ENCODE peak calls at places on chromosome 13, in five cellular contexts. One of them, this sample, is unnamed. For H3K4me1, the result is how much of the 10 kb centered on the place peaks cover.

GRCh38 chr13:78430811-78431210 is 172.5 kb downstream of the POU4F1 start:
- DNase-seq in heart right ventricle: no peak
- DNase-seq in CD8-positive, alpha-beta memory T cell: no peak
- DNase-seq in suprapubic skin: no peak
- DNase-seq in heart left ventricle: no peak
- DNase-seq in this sample: no peak

GRCh38 chr13:30108913-30109237 is 198.5 kb downstream of the KATNAL1 start:
- DNase-seq in heart right ventricle: no peak
- DNase-seq in CD8-positive, alpha-beta memory T cell: no peak
- DNase-seq in suprapubic skin: peak
- DNase-seq in heart left ventricle: no peak
- DNase-seq in this sample: peak

GRCh38 chr13:74771964-74772363 is 637.8 kb upstream of the KLF12 start:
- DNase-seq in heart right ventricle: no peak
- DNase-seq in CD8-positive, alpha-beta memory T cell: no peak
- DNase-seq in suprapubic skin: no peak
- DNase-seq in heart left ventricle: no peak
- DNase-seq in this sample: no peak

GRCh38 chr13:28138756-28139470 is 568 bp downstream of the PAN3 start:
- DNase-seq in heart right ventricle: peak
- DNase-seq in CD8-positive, alpha-beta memory T cell: peak
- DNase-seq in suprapubic skin: peak
- DNase-seq in heart left ventricle: peak
- DNase-seq in this sample: peak

GRCh38 chr13:59776924-59777690 is 386.6 kb downstream of the DIAPH3 start:
- DNase-seq in heart right ventricle: no peak
- DNase-seq in CD8-positive, alpha-beta memory T cell: no peak
- DNase-seq in suprapubic skin: no peak
- DNase-seq in heart left ventricle: no peak
- DNase-seq in this sample: no peak

GRCh38 chr13:113544896-113545295 is 39.7 kb upstream of the TFDP1 start:
- DNase-seq in heart right ventricle: no peak
- DNase-seq in CD8-positive, alpha-beta memory T cell: peak
- DNase-seq in suprapubic skin: peak
- DNase-seq in heart left ventricle: no peak
- DNase-seq in this sample: peak

GRCh38 chr13:102567857-102568256 is 28.9 kb upstream of the TPP2 start:
- DNase-seq in heart right ventricle: no peak
- DNase-seq in CD8-positive, alpha-beta memory T cell: no peak
- DNase-seq in suprapubic skin: no peak
- DNase-seq in heart left ventricle: no peak
- DNase-seq in this sample: no peak

GRCh38 chr13:28707629-28708427 is 10.9 kb downstream of the SLC46A3 start:
- DNase-seq in heart right ventricle: no peak
- DNase-seq in CD8-positive, alpha-beta memory T cell: no peak
- DNase-seq in suprapubic skin: no peak
- DNase-seq in heart left ventricle: no peak
- DNase-seq in this sample: no peak

GRCh38 chr13:23506071-23506820 is 64.0 kb upstream of the TNFRSF19 start:
- DNase-seq in heart right ventricle: no peak
- DNase-seq in CD8-positive, alpha-beta memory T cell: no peak
- DNase-seq in suprapubic skin: no peak
- DNase-seq in heart left ventricle: peak
- DNase-seq in this sample: no peak

GRCh38 chr13:105346141-105346766 is 1189.2 kb downstream of the EFNB2 start:
- DNase-seq in heart right ventricle: no peak
- DNase-seq in CD8-positive, alpha-beta memory T cell: no peak
- DNase-seq in suprapubic skin: no peak
- DNase-seq in heart left ventricle: no peak
- DNase-seq in this sample: no peak

GRCh38 chr13:46184277-46184699 is 2.3 kb upstream of the LCP1 start:
- DNase-seq in heart right ventricle: peak
- DNase-seq in CD8-positive, alpha-beta memory T cell: peak
- DNase-seq in suprapubic skin: no peak
- DNase-seq in heart left ventricle: no peak
- DNase-seq in this sample: no peak

GRCh38 chr13:27791146-27791900 is 960 bp upstream of the GSX1 start:
- DNase-seq in heart right ventricle: no peak
- DNase-seq in CD8-positive, alpha-beta memory T cell: no peak
- DNase-seq in suprapubic skin: no peak
- DNase-seq in heart left ventricle: no peak
- DNase-seq in this sample: no peak

GRCh38 chr13:104286566-104287290 is 1220.5 kb upstream of the SLC10A2 start:
- DNase-seq in heart right ventricle: no peak
- DNase-seq in CD8-positive, alpha-beta memory T cell: no peak
- DNase-seq in suprapubic skin: no peak
- DNase-seq in heart left ventricle: no peak
- DNase-seq in this sample: no peak

GRCh38 chr13:68697551-68697950 is 1410.1 kb upstream of the ATXN8OS start:
- DNase-seq in heart right ventricle: no peak
- DNase-seq in CD8-positive, alpha-beta memory T cell: no peak
- DNase-seq in suprapubic skin: no peak
- DNase-seq in heart left ventricle: no peak
- DNase-seq in this sample: no peak

GRCh38 chr13:77502104-77502720 is 33.3 kb upstream of the SCEL start:
- DNase-seq in heart right ventricle: no peak
- DNase-seq in CD8-positive, alpha-beta memory T cell: no peak
- DNase-seq in suprapubic skin: no peak
- DNase-seq in heart left ventricle: no peak
- DNase-seq in this sample: no peak

GRCh38 chr13:112095354-112095753 is 28.4 kb downstream of the SOX1 start:
- DNase-seq in heart right ventricle: no peak
- DNase-seq in CD8-positive, alpha-beta memory T cell: no peak
- DNase-seq in suprapubic skin: no peak
- DNase-seq in heart left ventricle: no peak
- DNase-seq in this sample: no peak

GRCh38 chr13:20442798-20443381 is 82.8 kb downstream of the CRYL1 start:
- DNase-seq in heart right ventricle: no peak
- DNase-seq in CD8-positive, alpha-beta memory T cell: no peak
- DNase-seq in suprapubic skin: no peak
- DNase-seq in heart left ventricle: no peak
- DNase-seq in this sample: no peak

GRCh38 chr13:51397262-51397933 is 55.4 kb downstream of the INTS6 start:
- DNase-seq in heart right ventricle: no peak
- DNase-seq in CD8-positive, alpha-beta memory T cell: no peak
- DNase-seq in suprapubic skin: no peak
- DNase-seq in heart left ventricle: no peak
- DNase-seq in this sample: no peak
- H3K4me1 ChIP-seq in heart right ventricle: under half
- H3K4me1 ChIP-seq in CD8-positive, alpha-beta memory T cell: under half
- H3K4me1 ChIP-seq in suprapubic skin: under half
- H3K4me1 ChIP-seq in heart left ventricle: under half
- H3K4me1 ChIP-seq in this sample: under half

DNA sequence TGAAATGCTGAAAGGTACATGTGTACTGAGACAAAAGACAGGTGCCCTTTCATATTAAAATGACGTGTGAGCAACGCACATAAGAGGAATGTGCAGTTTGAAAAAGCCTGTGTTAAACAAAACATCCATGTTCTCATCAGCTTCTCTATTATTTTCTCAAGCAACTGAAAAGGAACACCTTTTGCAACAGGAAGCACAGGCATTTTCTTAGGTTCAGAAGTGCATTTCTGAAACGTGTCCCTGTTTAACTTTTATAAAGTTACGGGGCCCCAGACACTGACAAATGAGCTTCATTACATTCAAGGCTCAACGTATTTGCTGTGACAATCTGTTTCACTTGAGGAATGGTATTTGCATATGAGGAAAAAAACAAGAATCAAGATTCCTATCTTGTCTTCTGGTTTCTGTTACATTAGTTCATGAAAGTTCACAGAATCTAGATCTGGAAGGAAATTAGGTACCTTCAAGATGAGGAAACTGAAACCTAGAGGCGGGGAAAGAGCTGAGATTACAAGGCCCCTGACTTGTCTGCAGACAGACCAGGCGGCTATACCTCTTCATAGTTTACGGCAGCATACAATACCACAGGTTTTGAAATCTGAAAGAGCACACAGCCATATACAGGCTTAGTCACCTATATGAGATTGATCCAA is 431.7 kb downstream of the KLF12 start:
- DNase-seq in heart right ventricle: no peak
- DNase-seq in CD8-positive, alpha-beta memory T cell: peak
- DNase-seq in suprapubic skin: no peak
- DNase-seq in heart left ventricle: no peak
- DNase-seq in this sample: no peak
- H3K27ac ChIP-seq in heart right ventricle: no peak
- H3K27ac ChIP-seq in CD8-positive, alpha-beta memory T cell: no peak
- H3K27ac ChIP-seq in suprapubic skin: peak
- H3K27ac ChIP-seq in heart left ventricle: no peak
- H3K27ac ChIP-seq in this sample: no peak

GRCh38 chr13:41465965-41466364 is 8.6 kb downstream of the RGCC start:
- DNase-seq in heart right ventricle: no peak
- DNase-seq in CD8-positive, alpha-beta memory T cell: peak
- DNase-seq in suprapubic skin: no peak
- DNase-seq in heart left ventricle: no peak
- DNase-seq in this sample: no peak
- H3K4me1 ChIP-seq in heart right ventricle: half or more
- H3K4me1 ChIP-seq in CD8-positive, alpha-beta memory T cell: half or more
- H3K4me1 ChIP-seq in suprapubic skin: under half
- H3K4me1 ChIP-seq in heart left ventricle: under half
- H3K4me1 ChIP-seq in this sample: under half

GRCh38 chr13:99311748-99312492 is 4.7 kb upstream of the GPR183 start:
- DNase-seq in heart right ventricle: no peak
- DNase-seq in CD8-positive, alpha-beta memory T cell: no peak
- DNase-seq in suprapubic skin: no peak
- DNase-seq in heart left ventricle: no peak
- DNase-seq in this sample: no peak

GRCh38 chr13:99310382-99311031 is 3.3 kb upstream of the GPR183 start:
- DNase-seq in heart right ventricle: no peak
- DNase-seq in CD8-positive, alpha-beta memory T cell: no peak
- DNase-seq in suprapubic skin: no peak
- DNase-seq in heart left ventricle: no peak
- DNase-seq in this sample: no peak

GRCh38 chr13:99313473-99313872 is 6.3 kb upstream of the GPR183 start:
- DNase-seq in heart right ventricle: no peak
- DNase-seq in CD8-positive, alpha-beta memory T cell: no peak
- DNase-seq in suprapubic skin: no peak
- DNase-seq in heart left ventricle: no peak
- DNase-seq in this sample: no peak

GRCh38 chr13:99312493-99312883 is 5.3 kb upstream of the GPR183 start:
- DNase-seq in heart right ventricle: peak
- DNase-seq in CD8-positive, alpha-beta memory T cell: no peak
- DNase-seq in suprapubic skin: peak
- DNase-seq in heart left ventricle: peak
- DNase-seq in this sample: no peak

DNA sequence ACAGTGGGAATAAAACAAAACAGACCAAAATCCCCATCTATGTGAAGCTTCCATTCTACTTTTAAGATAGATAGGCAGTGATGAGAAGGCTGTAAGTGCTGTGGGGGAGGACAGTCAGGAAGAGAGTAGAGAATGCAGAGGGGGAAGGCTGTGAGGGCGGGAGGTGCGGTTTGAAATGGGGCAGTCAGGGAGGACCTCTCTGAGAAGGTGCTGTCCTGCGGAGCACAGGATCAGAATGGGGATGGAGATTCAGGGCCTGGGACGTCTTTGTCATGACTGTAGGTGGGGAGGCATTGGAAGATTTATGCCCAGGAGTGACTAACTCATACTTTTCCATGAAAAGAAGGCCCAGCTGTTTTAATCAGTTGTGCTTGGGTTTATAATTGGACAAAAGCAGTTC is 3.9 kb upstream of the GPR183 start:
- DNase-seq in heart right ventricle: no peak
- DNase-seq in CD8-positive, alpha-beta memory T cell: no peak
- DNase-seq in suprapubic skin: no peak
- DNase-seq in heart left ventricle: no peak
- DNase-seq in this sample: no peak
- H3K27ac ChIP-seq in heart right ventricle: no peak
- H3K27ac ChIP-seq in CD8-positive, alpha-beta memory T cell: no peak
- H3K27ac ChIP-seq in suprapubic skin: no peak
- H3K27ac ChIP-seq in heart left ventricle: no peak
- H3K27ac ChIP-seq in this sample: no peak

DNA sequence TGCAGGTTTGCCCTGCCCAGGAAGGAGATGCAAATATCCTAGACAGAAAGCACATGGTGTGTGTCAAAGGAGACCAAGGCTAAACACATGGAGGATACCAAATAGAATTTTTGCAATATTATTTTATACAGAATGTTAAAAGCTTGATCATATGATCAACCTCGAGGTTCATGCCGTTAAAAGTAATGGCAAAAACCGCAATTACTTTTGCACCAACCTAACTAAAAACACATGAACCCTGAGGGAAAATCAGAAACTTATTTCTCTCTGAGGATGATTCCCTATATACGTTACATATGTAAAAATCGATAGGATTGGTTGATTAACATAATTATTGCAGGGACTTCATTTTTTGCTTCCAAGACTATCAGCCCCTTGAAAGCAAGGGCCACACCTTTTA is 88.1 kb downstream of the MZT1 start:
- DNase-seq in heart right ventricle: no peak
- DNase-seq in CD8-positive, alpha-beta memory T cell: no peak
- DNase-seq in suprapubic skin: no peak
- DNase-seq in heart left ventricle: no peak
- DNase-seq in this sample: no peak
- H3K4me1 ChIP-seq in heart right ventricle: under half
- H3K4me1 ChIP-seq in CD8-positive, alpha-beta memory T cell: under half
- H3K4me1 ChIP-seq in suprapubic skin: under half
- H3K4me1 ChIP-seq in heart left ventricle: under half
- H3K4me1 ChIP-seq in this sample: under half

GRCh38 chr13:45060062-45060461 is 60.2 kb upstream of the GTF2F2 start:
- DNase-seq in heart right ventricle: no peak
- DNase-seq in CD8-positive, alpha-beta memory T cell: no peak
- DNase-seq in suprapubic skin: no peak
- DNase-seq in heart left ventricle: no peak
- DNase-seq in this sample: no peak

GRCh38 chr13:45055902-45056648 is 64.2 kb upstream of the GTF2F2 start:
- DNase-seq in heart right ventricle: peak
- DNase-seq in CD8-positive, alpha-beta memory T cell: no peak
- DNase-seq in suprapubic skin: no peak
- DNase-seq in heart left ventricle: no peak
- DNase-seq in this sample: no peak

GRCh38 chr13:45049478-45049877 is 60.1 kb downstream of the GPALPP1 start:
- DNase-seq in heart right ventricle: no peak
- DNase-seq in CD8-positive, alpha-beta memory T cell: no peak
- DNase-seq in suprapubic skin: no peak
- DNase-seq in heart left ventricle: no peak
- DNase-seq in this sample: no peak

GRCh38 chr13:45051315-45051714 is 62.0 kb downstream of the GPALPP1 start:
- DNase-seq in heart right ventricle: no peak
- DNase-seq in CD8-positive, alpha-beta memory T cell: no peak
- DNase-seq in suprapubic skin: no peak
- DNase-seq in heart left ventricle: no peak
- DNase-seq in this sample: no peak

GRCh38 chr13:45055198-45055901 is 65.0 kb upstream of the GTF2F2 start:
- DNase-seq in heart right ventricle: no peak
- DNase-seq in CD8-positive, alpha-beta memory T cell: no peak
- DNase-seq in suprapubic skin: no peak
- DNase-seq in heart left ventricle: no peak
- DNase-seq in this sample: no peak
- H3K27ac ChIP-seq in heart right ventricle: peak
- H3K27ac ChIP-seq in CD8-positive, alpha-beta memory T cell: no peak
- H3K27ac ChIP-seq in suprapubic skin: peak
- H3K27ac ChIP-seq in heart left ventricle: no peak
- H3K27ac ChIP-seq in this sample: no peak

DNA sequence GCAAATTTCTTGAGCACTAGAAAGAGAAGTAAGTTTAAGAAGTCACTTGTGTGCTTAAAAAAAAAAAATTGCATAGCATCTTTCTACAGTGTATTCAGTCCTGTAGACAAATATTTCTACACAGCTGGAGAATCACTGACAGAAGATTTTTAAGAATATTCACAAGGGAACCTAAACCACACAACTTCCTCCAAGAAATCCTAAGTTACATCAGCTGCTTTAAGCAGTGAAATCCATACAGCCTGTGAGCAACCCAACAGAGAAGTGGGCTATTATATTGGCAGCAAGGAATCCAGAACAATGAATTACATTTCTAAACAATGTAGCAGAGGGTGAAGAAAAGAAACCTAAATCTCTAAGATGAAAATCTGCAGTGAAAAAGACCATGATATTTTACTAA is 1.5 kb downstream of the DOCK9 start:
- DNase-seq in heart right ventricle: no peak
- DNase-seq in CD8-positive, alpha-beta memory T cell: no peak
- DNase-seq in suprapubic skin: no peak
- DNase-seq in heart left ventricle: no peak
- DNase-seq in this sample: no peak
- H3K4me1 ChIP-seq in heart right ventricle: half or more
- H3K4me1 ChIP-seq in CD8-positive, alpha-beta memory T cell: half or more
- H3K4me1 ChIP-seq in suprapubic skin: half or more
- H3K4me1 ChIP-seq in heart left ventricle: under half
- H3K4me1 ChIP-seq in this sample: under half